ENCODE peak calls at places on chromosomes 12 and 14, in seven cellular contexts. J, X, U, N, O, A and F are unnamed samples.

GRCh38 chr12:93273834-93274705 is 103.7 kb upstream of the NUDT4 start:
- DNase-seq in J (no peak), X (peak), U (no peak), N (peak), O (no peak), A (no peak), F (no peak)

GRCh38 chr14:50085570-50086315 is 30.6 kb downstream of the VCPKMT start:
- DNase-seq in J (no peak), X (no peak), U (no peak), N (peak), O (no peak), A (peak), F (no peak)

GRCh38 chr12:101628669-101629068 is 33.9 kb downstream of the MYBPC1 start:
- DNase-seq in J (no peak), X (no peak), U (no peak), N (no peak), O (no peak), A (no peak), F (no peak)

GRCh38 chr12:117100251-117100650 is 1.0 kb upstream of the TESC start:
- DNase-seq in J (no peak), X (no peak), U (no peak), N (peak), O (no peak), A (no peak), F (no peak)

GRCh38 chr14:104277416-104278213 is 139.2 kb downstream of the KIF26A start:
- DNase-seq in J (no peak), X (no peak), U (peak), N (no peak), O (no peak), A (no peak), F (no peak)

GRCh38 chr14:36478782-36479181 is 41.2 kb downstream of the NKX2-1 start:
- DNase-seq in J (no peak), X (no peak), U (no peak), N (peak), O (no peak), A (peak), F (no peak)

GRCh38 chr12:16361142-16361783 is 13.8 kb downstream of the MGST1 start:
- DNase-seq in J (no peak), X (no peak), U (no peak), N (no peak), O (no peak), A (no peak), F (no peak)

GRCh38 chr12:5200276-5201087 is 156.8 kb downstream of the KCNA5 start:
- DNase-seq in J (no peak), X (no peak), U (no peak), N (peak), O (peak), A (peak), F (no peak)

GRCh38 chr12:78489990-78490389 is 374.6 kb upstream of the SYT1 start:
- DNase-seq in J (no peak), X (no peak), U (no peak), N (no peak), O (no peak), A (no peak), F (no peak)

GRCh38 chr14:43406936-43407335 is 1100.1 kb downstream of the FSCB start:
- DNase-seq in J (no peak), X (peak), U (no peak), N (no peak), O (no peak), A (no peak), F (no peak)

GRCh38 chr12:120814903-120815429 is 89.2 kb downstream of the SPPL3 start:
- DNase-seq in J (no peak), X (no peak), U (no peak), N (no peak), O (no peak), A (no peak), F (no peak)

GRCh38 chr12:104402630-104403029 is 54.1 kb upstream of the CHST11 start:
- DNase-seq in J (no peak), X (no peak), U (no peak), N (no peak), O (no peak), A (no peak), F (no peak)

GRCh38 chr12:73225941-73226340 is 953.8 kb downstream of the TRHDE start:
- DNase-seq in J (no peak), X (no peak), U (no peak), N (no peak), O (no peak), A (no peak), F (no peak)

GRCh38 chr14:49033131-49033530 is 553.0 kb downstream of the RPS29 start:
- DNase-seq in J (no peak), X (no peak), U (no peak), N (no peak), O (no peak), A (no peak), F (no peak)

GRCh38 chr12:6551496-6552139 is 4.2 kb downstream of the IFFO1 start:
- DNase-seq in J (no peak), X (peak), U (no peak), N (peak), O (no peak), A (peak), F (no peak)

GRCh38 chr12:100539209-100539608 is 34.3 kb upstream of the GAS2L3 start:
- DNase-seq in J (no peak), X (no peak), U (no peak), N (peak), O (no peak), A (peak), F (no peak)

GRCh38 chr14:33505963-33506329 is 444.9 kb downstream of the EGLN3 start:
- DNase-seq in J (no peak), X (no peak), U (no peak), N (no peak), O (no peak), A (no peak), F (no peak)

GRCh38 chr14:54329082-54329695 is 67.6 kb upstream of the CDKN3 start:
- DNase-seq in J (no peak), X (peak), U (no peak), N (peak), O (no peak), A (peak), F (no peak)

GRCh38 chr12:47905313-47905730 is 528 bp upstream of the VDR start:
- DNase-seq in J (no peak), X (no peak), U (peak), N (no peak), O (no peak), A (no peak), F (no peak)

GRCh38 chr14:55467307-55467706 is 26.9 kb upstream of the TBPL2 start:
- DNase-seq in J (no peak), X (no peak), U (no peak), N (no peak), O (no peak), A (no peak), F (no peak)

GRCh38 chr12:91127751-91128150 is 16.5 kb upstream of the LUM start:
- DNase-seq in J (no peak), X (peak), U (no peak), N (peak), O (no peak), A (peak), F (no peak)

GRCh38 chr12:52086944-52087835 is 7.7 kb downstream of the SMIM41 start:
- DNase-seq in J (no peak), X (no peak), U (no peak), N (no peak), O (no peak), A (no peak), F (no peak)

GRCh38 chr14:23094666-23095195 is at the start of gene ACIN1:
- DNase-seq in J (no peak), X (peak), U (no peak), N (peak), O (peak), A (peak), F (peak)

GRCh38 chr12:110565919-110566871 is 16.9 kb downstream of the PPTC7 start:
- DNase-seq in J (no peak), X (no peak), U (no peak), N (no peak), O (no peak), A (peak), F (no peak)

GRCh38 chr12:113655919-113656318 is 184.2 kb upstream of the LHX5 start:
- DNase-seq in J (no peak), X (no peak), U (no peak), N (no peak), O (no peak), A (no peak), F (no peak)

GRCh38 chr12:130775953-130776856 is 60.1 kb upstream of the RIMBP2 start:
- DNase-seq in J (no peak), X (peak), U (no peak), N (peak), O (peak), A (peak), F (peak)

GRCh38 chr12:121872546-121873223 is 14.0 kb upstream of the HPD start:
- DNase-seq in J (no peak), X (peak), U (no peak), N (peak), O (no peak), A (peak), F (no peak)

GRCh38 chr12:3173912-3174311 is 96.7 kb downstream of the TSPAN9 start:
- DNase-seq in J (no peak), X (no peak), U (no peak), N (no peak), O (no peak), A (no peak), F (no peak)

GRCh38 chr12:41795066-41795465 is 349.6 kb downstream of the GXYLT1 start:
- DNase-seq in J (no peak), X (no peak), U (no peak), N (no peak), O (no peak), A (no peak), F (no peak)

GRCh38 chr14:77272261-77272660 is 1.3 kb upstream of the NGB start:
- DNase-seq in J (no peak), X (no peak), U (no peak), N (no peak), O (no peak), A (no peak), F (no peak)

GRCh38 chr14:37515761-37516160 is 79.3 kb downstream of the FOXA1 start:
- DNase-seq in J (no peak), X (no peak), U (no peak), N (no peak), O (no peak), A (no peak), F (no peak)

GRCh38 chr12:112107728-112108447 is 695 bp downstream of the NAA25 start:
- DNase-seq in J (no peak), X (no peak), U (no peak), N (no peak), O (no peak), A (no peak), F (no peak)

GRCh38 chr12:48489012-48489411 is 6.7 kb downstream of the C12orf54 start:
- DNase-seq in J (no peak), X (no peak), U (no peak), N (peak), O (no peak), A (peak), F (no peak)

GRCh38 chr14:93938766-93939303 is 11.7 kb downstream of the FAM181A start:
- DNase-seq in J (no peak), X (no peak), U (no peak), N (no peak), O (no peak), A (no peak), F (no peak)

GRCh38 chr12:131057722-131058515 is 104.2 kb downstream of the ADGRD1 start:
- DNase-seq in J (no peak), X (no peak), U (no peak), N (no peak), O (no peak), A (no peak), F (no peak)

GRCh38 chr12:63862187-63863107 is 17.9 kb downstream of the SRGAP1 start:
- DNase-seq in J (no peak), X (peak), U (no peak), N (no peak), O (no peak), A (peak), F (no peak)

GRCh38 chr14:24094839-24095195 is 706 bp downstream of the PCK2 start:
- DNase-seq in J (no peak), X (no peak), U (no peak), N (no peak), O (no peak), A (no peak), F (no peak)